ENCODE peak calls at places on chromosomes 2 and 18, in six cellular contexts. C is nucleus accumbens; T is CD4-positive, CD25-positive, alpha-beta regulatory T cell; L is CD8-positive, alpha-beta memory T cell; J is ELR; F is cardiac muscle cell. D is an unnamed sample.
A peak's percentile ranks its signal among the peaks of the same experiment; 100 is the strongest.

GRCh38 chr2:49770919-49771318 is 616.6 kb upstream of the FSHR start:
- DNase-seq in J (peak; percentile 4), T (no peak), F (peak; percentile 75), L (no peak), C (peak; percentile 18), D (no peak)

GRCh38 chr2:240820014-240820606 is at the start of gene KIF1A:
- DNase-seq in L (no peak), J (no peak), T (no peak), C (peak; percentile 82), F (peak; percentile 81), D (no peak)

GRCh38 chr2:241907171-241907570 is 37.6 kb downstream of the RTP5 start:
- DNase-seq in J (no peak), C (no peak), L (no peak), T (no peak), F (no peak), D (no peak)

GRCh38 chr2:199457147-199458016 is at the start of gene SATB2:
- DNase-seq in J (peak; percentile 91), T (no peak), L (no peak), C (no peak), F (peak; percentile 61), D (no peak)

GRCh38 chr2:14720319-14720718 is 87.8 kb downstream of the LRATD1 start:
- DNase-seq in L (no peak), T (no peak), J (peak; percentile 65), C (no peak), F (no peak), D (no peak)

GRCh38 chr2:105977212-105977611 is 216.9 kb downstream of the UXS1 start:
- DNase-seq in F (no peak), T (no peak), C (no peak), J (peak; percentile 93), L (no peak), D (no peak)

GRCh38 chr2:16214391-16214790 is 274.0 kb downstream of the MYCN start:
- DNase-seq in J (no peak), F (no peak), C (no peak), L (no peak), T (no peak), D (no peak)

GRCh38 chr18:30039201-30039600 is 1003.3 kb downstream of the DSC3 start:
- DNase-seq in T (no peak), L (no peak), F (no peak), C (no peak), J (no peak), D (no peak)

GRCh38 chr2:174553811-174554493 is 43.7 kb downstream of the WIPF1 start:
- DNase-seq in J (no peak), L (peak; percentile 37), C (no peak), F (no peak), T (peak; percentile 26), D (no peak)

GRCh38 chr18:49757513-49758262 is 55.6 kb downstream of the ACAA2 start:
- DNase-seq in L (no peak), T (no peak), J (peak; percentile 23), C (no peak), F (no peak), D (no peak)

GRCh38 chr2:130878933-130879332 is 42.2 kb downstream of the ARHGEF4 start:
- DNase-seq in J (no peak), T (no peak), F (no peak), C (no peak), L (no peak), D (no peak)

GRCh38 chr2:149994057-149994728 is 406.6 kb upstream of the MMADHC start:
- DNase-seq in T (no peak), J (peak; percentile 65), L (no peak), C (no peak), F (no peak), D (no peak)

GRCh38 chr2:44616616-44617266 is 255.0 kb downstream of the CAMKMT start:
- DNase-seq in C (no peak), F (no peak), T (peak; percentile 16), L (no peak), J (no peak), D (no peak)